ENCODE peak calls at places on chromosome 13, in four cellular contexts. U is activated effector memory CD4-positive, alpha-beta T cell treated with anti-CD3 and anti-CD28 coated beads, Interleukin-2, amount 50 U/mL, for 16 hours; K is endothelial cell; H is aorta. S is an unnamed sample.

GRCh38 chr13:49567501-49567900 is 17.9 kb downstream of the RCBTB1 start:
- DNase-seq in H (no peak), K (no peak), U (no peak), S (no peak)

GRCh38 chr13:30107536-30108136 is 199.7 kb downstream of the KATNAL1 start:
- DNase-seq in U (no peak), H (no peak), K (no peak), S (peak; percentile 53)

GRCh38 chr13:113656015-113656588 is 1.9 kb downstream of the ATP4B start:
- DNase-seq in H (peak; percentile 72), U (peak; percentile 53), K (no peak), S (peak; percentile 88)

GRCh38 chr13:90686438-90686837 is 661.0 kb upstream of the MIR17HG start:
- DNase-seq in U (no peak), K (no peak), H (no peak), S (no peak)

GRCh38 chr13:77528834-77529500 is 6.5 kb upstream of the SCEL start:
- DNase-seq in U (no peak), K (no peak), H (no peak), S (no peak)

GRCh38 chr13:106038752-106039151 is 496.7 kb downstream of the EFNB2 start:
- DNase-seq in H (no peak), K (no peak), U (no peak), S (no peak)

GRCh38 chr13:25872871-25873607 is 178.8 kb downstream of the SHISA2 start:
- DNase-seq in H (no peak), K (no peak), U (no peak), S (no peak)

GRCh38 chr13:23901365-23901764 is 4.1 kb upstream of the C1QTNF9B start:
- DNase-seq in H (no peak), K (no peak), U (no peak), S (no peak)

GRCh38 chr13:48531416-48532145 is 1.3 kb downstream of the RCBTB2 start:
- DNase-seq in U (no peak), K (no peak), H (no peak), S (no peak)

GRCh38 chr13:48446454-48446853 is 33.5 kb upstream of the LPAR6 start:
- DNase-seq in H (no peak), K (no peak), U (no peak), S (no peak)

GRCh38 chr13:50202485-50202884 is 187.2 kb downstream of the KCNRG start:
- DNase-seq in H (no peak), U (no peak), K (no peak), S (no peak)

GRCh38 chr13:25598421-25598820 is 226.6 kb downstream of the ATP8A2 start:
- DNase-seq in K (no peak), U (no peak), H (no peak), S (no peak)

GRCh38 chr13:44140146-44140545 is 233.5 kb upstream of the SERP2 start:
- DNase-seq in U (no peak), H (no peak), K (no peak), S (no peak)

GRCh38 chr13:42038661-42039456 is 9.6 kb upstream of the DGKH start:
- DNase-seq in U (no peak), H (no peak), K (no peak), S (no peak)

GRCh38 chr13:69903081-69903480 is 204.5 kb upstream of the ATXN8OS start:
- DNase-seq in U (no peak), H (no peak), K (no peak), S (no peak)

GRCh38 chr13:94065741-94066140 is 413.7 kb downstream of the DCT start:
- DNase-seq in K (no peak), H (no peak), U (no peak), S (no peak)

GRCh38 chr13:96229356-96229755 is 139.4 kb downstream of the HS6ST3 start:
- DNase-seq in H (no peak), K (peak; percentile 18), U (no peak), S (no peak)

GRCh38 chr13:36819811-36820140 is 754 bp downstream of the RFXAP start:
- DNase-seq in H (no peak), K (no peak), U (peak; percentile 73), S (no peak)

GRCh38 chr13:52903320-52903719 is 54.9 kb upstream of the PCDH8 start:
- DNase-seq in U (no peak), H (no peak), K (no peak), S (no peak)

GRCh38 chr13:73520566-73521290 is 461.9 kb downstream of the KLF5 start:
- DNase-seq in H (no peak), U (no peak), K (no peak), S (no peak)

GRCh38 chr13:102089177-102089576 is 312.7 kb downstream of the FGF14 start:
- DNase-seq in K (no peak), H (no peak), U (no peak), S (no peak)